ENCODE peak calls at places on chromosomes 3 and 15, in eight cellular contexts. R is psoas muscle; H is H7; N is aorta; L is lower leg skin; I is PC-9; X is cardiac muscle cell; M is CD4-positive, alpha-beta memory T cell. P is an unnamed sample.

GRCh38 chr15:98289747-98290146 is 329.2 kb downstream of the ARRDC4 start:
- DNase-seq in N (no peak), M (no peak), I (no peak), H (no peak), L (no peak), R (no peak), X (no peak), P (peak)

GRCh38 chr3:124396397-124396796 is 333.9 kb upstream of the UMPS start:
- DNase-seq in X (no peak), R (no peak), L (no peak), M (no peak), I (no peak), H (no peak), N (no peak), P (no peak)

GRCh38 chr3:168884353-168884903 is 779.1 kb downstream of the MECOM start:
- DNase-seq in M (no peak), I (peak), H (no peak), L (peak), X (peak), N (no peak), R (no peak), P (no peak)

GRCh38 chr15:89874926-89875564 is 18.7 kb downstream of the AP3S2 start:
- DNase-seq in N (peak), M (peak), I (peak), X (peak), L (peak), H (peak), R (peak), P (no peak)

GRCh38 chr3:62718011-62718410 is 157.2 kb downstream of the CADPS start:
- DNase-seq in I (no peak), M (no peak), L (no peak), X (no peak), H (no peak), N (no peak), R (no peak), P (no peak)

GRCh38 chr3:9715764-9716437 is 12.3 kb downstream of the CPNE9 start:
- DNase-seq in X (peak), I (peak), L (peak), N (peak), M (peak), R (peak), H (no peak), P (no peak)

GRCh38 chr3:123521179-123521969 is 63.5 kb downstream of the HACD2 start:
- DNase-seq in N (no peak), X (peak), H (no peak), M (peak), R (no peak), I (no peak), L (no peak), P (no peak)

GRCh38 chr3:112889357-112889756 is 42.7 kb upstream of the CD200R1L start:
- DNase-seq in M (no peak), H (no peak), N (no peak), I (no peak), X (no peak), L (no peak), R (no peak), P (no peak)

GRCh38 chr3:21170964-21171363 is 580.0 kb downstream of the ZNF385D start:
- DNase-seq in N (no peak), M (no peak), R (no peak), L (no peak), X (peak), I (no peak), H (peak), P (no peak)

DNA sequence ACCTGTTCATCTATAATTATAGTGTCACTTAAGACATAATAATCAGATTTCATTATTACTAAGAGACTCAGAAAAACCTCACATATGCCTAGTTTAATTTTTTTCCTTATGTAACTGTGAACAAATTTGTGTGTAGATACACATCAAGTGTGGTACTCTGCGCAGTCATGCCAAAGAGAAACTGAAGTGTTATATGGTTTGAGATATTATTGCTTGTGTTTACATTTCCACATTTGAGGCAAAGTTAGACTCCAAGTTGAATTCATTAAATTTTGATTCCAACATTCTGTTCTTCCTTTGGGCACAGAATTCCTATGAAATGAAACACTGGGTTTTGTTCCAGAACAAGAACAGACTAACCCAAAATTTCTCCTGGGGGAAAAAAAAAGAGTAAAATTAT is 2.2 kb downstream of the MBNL1 start:
- DNase-seq in X (no peak), H (no peak), M (no peak), N (no peak), R (no peak), L (no peak), I (no peak), P (no peak)
- H3K4me3 ChIP-seq in X (peak), H (no peak), M (peak), N (peak), R (peak), L (no peak), I (peak), P (peak)

GRCh38 chr15:52106641-52107040 is 5.9 kb downstream of the BCL2L10 start:
- DNase-seq in I (no peak), N (no peak), H (no peak), X (no peak), L (no peak), R (no peak), M (no peak), P (no peak)
- H3K4me3 ChIP-seq in I (no peak), N (no peak), H (no peak), X (no peak), L (no peak), R (no peak), M (no peak), P (no peak)

GRCh38 chr15:64461577-64462162 is 1.3 kb downstream of the ZNF609 start:
- DNase-seq in M (no peak), R (no peak), X (peak), N (no peak), L (no peak), I (no peak), H (peak), P (no peak)

GRCh38 chr15:64460737-64461576 is 579 bp downstream of the ZNF609 start:
- DNase-seq in R (peak), N (peak), L (peak), X (peak), I (peak), H (no peak), M (peak), P (no peak)

GRCh38 chr15:64459382-64459781 is 996 bp upstream of the ZNF609 start:
- DNase-seq in R (no peak), I (no peak), X (no peak), H (no peak), L (no peak), M (no peak), N (no peak), P (no peak)

GRCh38 chr15:64462492-64462891 is 2.1 kb downstream of the ZNF609 start:
- DNase-seq in L (no peak), H (no peak), R (no peak), M (no peak), N (no peak), I (no peak), X (no peak), P (no peak)

DNA sequence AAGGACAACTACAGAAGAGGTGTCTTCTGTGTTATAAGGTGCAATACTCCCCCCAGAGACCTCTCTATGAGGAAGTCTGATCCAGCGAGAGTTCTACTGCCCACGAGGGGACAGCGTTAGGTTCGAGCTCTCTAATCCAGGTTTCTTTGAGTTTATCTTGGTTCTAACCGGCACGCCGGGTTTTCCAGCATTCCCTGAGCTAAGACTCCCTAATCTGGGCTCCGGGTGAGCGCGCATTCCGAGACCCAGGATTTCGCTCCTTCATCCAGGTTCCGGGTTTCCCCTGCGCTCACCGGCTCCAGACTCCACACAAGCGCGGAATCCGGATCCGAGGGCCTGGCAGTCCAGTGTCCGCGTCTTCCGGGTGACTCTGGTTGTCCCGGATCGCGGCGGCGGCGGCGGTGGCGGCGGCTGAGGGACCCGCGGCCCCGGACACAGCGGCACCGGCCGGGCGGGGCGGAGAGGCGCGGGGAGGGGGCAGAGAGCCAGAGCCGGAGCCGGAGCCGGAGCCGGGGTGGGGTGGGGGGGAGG is at the start of gene ZNF609:
- DNase-seq in X (peak), L (peak), I (peak), M (peak), H (peak), N (peak), R (peak), P (no peak)
- H3K4me3 ChIP-seq in X (peak), L (peak), I (peak), M (peak), H (peak), N (peak), R (peak), P (peak)

DNA sequence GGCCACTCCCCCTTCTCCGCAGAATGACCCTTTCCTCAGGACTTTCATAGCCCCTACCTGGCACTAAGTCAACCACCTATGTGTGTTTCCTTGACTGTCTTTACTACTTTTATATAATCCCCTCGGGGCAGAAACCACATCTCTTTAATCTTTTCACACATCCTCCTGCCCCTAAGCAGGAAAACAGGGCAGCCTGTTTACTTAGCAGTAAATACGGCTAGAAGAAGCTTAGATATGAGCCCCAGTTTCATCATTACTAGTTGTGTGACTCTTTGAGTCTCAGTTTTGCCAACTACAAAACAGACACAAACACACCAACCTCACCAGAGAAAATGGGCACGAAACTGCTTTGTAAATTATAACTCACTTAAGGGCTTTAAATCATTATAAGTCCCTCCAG is 98.3 kb downstream of the CYP19A1 start:
- DNase-seq in I (no peak), H (no peak), X (no peak), M (no peak), N (no peak), R (no peak), L (no peak), P (no peak)
- H3K4me3 ChIP-seq in I (no peak), H (no peak), X (no peak), M (no peak), N (no peak), R (no peak), L (no peak), P (no peak)

GRCh38 chr3:157837341-157837740 is 268.9 kb downstream of the SHOX2 start:
- DNase-seq in H (no peak), I (no peak), N (no peak), L (no peak), X (no peak), R (no peak), M (no peak), P (no peak)
- H3K4me3 ChIP-seq in H (no peak), I (no peak), N (no peak), L (no peak), X (no peak), R (no peak), M (no peak), P (no peak)

DNA sequence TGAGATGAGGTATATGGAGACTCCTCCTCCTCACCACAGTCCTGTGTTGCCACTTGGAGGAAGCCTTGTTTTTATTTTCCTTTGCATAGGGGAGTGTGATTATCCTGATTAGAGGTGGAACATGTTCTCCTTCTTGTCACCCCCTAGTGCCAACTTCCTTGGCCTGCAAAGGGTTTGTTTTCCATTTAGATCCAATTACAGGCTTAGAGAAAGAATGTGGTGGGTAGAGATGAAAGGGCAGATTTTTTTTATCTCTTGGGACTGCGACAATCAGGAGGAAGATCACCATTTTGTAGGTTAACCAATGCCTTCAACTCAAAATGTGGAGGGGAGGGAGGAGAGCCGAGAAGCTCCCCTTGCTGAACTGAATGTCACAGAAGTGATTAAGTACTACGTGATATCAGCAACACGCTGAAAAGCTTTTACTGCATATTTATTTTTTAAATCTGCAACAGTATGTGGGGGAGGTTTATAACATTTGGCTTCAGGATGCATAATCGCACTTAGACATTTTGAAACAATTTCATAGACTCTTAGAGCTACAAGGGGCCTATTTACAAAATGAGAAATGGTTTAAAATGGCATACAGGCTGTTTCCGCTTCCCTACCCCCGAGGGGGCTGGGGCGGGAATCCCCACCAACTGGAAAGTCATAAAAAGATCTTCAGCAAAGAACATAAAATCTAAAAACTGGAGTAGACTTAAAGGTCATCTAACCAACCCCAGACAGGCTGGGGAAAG is 2.4 kb downstream of the LMCD1 start:
- DNase-seq in M (no peak), H (no peak), L (no peak), I (no peak), R (no peak), X (peak), N (no peak), P (no peak)
- H3K4me3 ChIP-seq in M (no peak), H (no peak), L (no peak), I (no peak), R (peak), X (no peak), N (peak), P (peak)